ENCODE peak calls at places on chromosomes 7 and 10, in six cellular contexts. One of them, this sample, is unnamed.

GRCh38 chr10:2144584-2144983 is 407.3 kb upstream of the ADARB2 start:
- DNase-seq in gastrocnemius medialis: no peak
- DNase-seq in HCT116: no peak
- DNase-seq in heart left ventricle: no peak
- DNase-seq in IMR-90: no peak
- DNase-seq in prostate gland: no peak
- DNase-seq in this sample: no peak

GRCh38 chr7:151537818-151538561 is 18.3 kb upstream of the RHEB start:
- DNase-seq in gastrocnemius medialis: no peak
- DNase-seq in HCT116: no peak
- DNase-seq in heart left ventricle: no peak
- DNase-seq in IMR-90: peak; percentile 18
- DNase-seq in prostate gland: peak; percentile 75
- DNase-seq in this sample: no peak

GRCh38 chr10:63633677-63634487 is 112.7 kb downstream of the REEP3 start:
- DNase-seq in gastrocnemius medialis: no peak
- DNase-seq in HCT116: peak; percentile 57
- DNase-seq in heart left ventricle: no peak
- DNase-seq in IMR-90: peak; percentile 52
- DNase-seq in prostate gland: peak; percentile 25
- DNase-seq in this sample: no peak

GRCh38 chr10:101956105-101956504 is 99.9 kb downstream of the ARMH3 start:
- DNase-seq in gastrocnemius medialis: no peak
- DNase-seq in HCT116: no peak
- DNase-seq in heart left ventricle: no peak
- DNase-seq in IMR-90: no peak
- DNase-seq in prostate gland: no peak
- DNase-seq in this sample: no peak

GRCh38 chr7:1842321-1843221 is 172.5 kb downstream of the ELFN1 start:
- DNase-seq in gastrocnemius medialis: no peak
- DNase-seq in HCT116: no peak
- DNase-seq in heart left ventricle: peak; percentile 66
- DNase-seq in IMR-90: peak; percentile 7
- DNase-seq in prostate gland: no peak
- DNase-seq in this sample: peak; percentile 81

GRCh38 chr7:47473499-47474210 is 108.3 kb downstream of the TNS3 start:
- DNase-seq in gastrocnemius medialis: no peak
- DNase-seq in HCT116: no peak
- DNase-seq in heart left ventricle: no peak
- DNase-seq in IMR-90: peak; percentile 58
- DNase-seq in prostate gland: no peak
- DNase-seq in this sample: no peak

GRCh38 chr7:41987-42386 is 150.4 kb upstream of the FAM20C start:
- DNase-seq in gastrocnemius medialis: no peak
- DNase-seq in HCT116: no peak
- DNase-seq in heart left ventricle: no peak
- DNase-seq in IMR-90: no peak
- DNase-seq in prostate gland: peak; percentile 1
- DNase-seq in this sample: no peak

GRCh38 chr10:98265403-98266378 is 2.3 kb downstream of the LOXL4 start:
- DNase-seq in gastrocnemius medialis: no peak
- DNase-seq in HCT116: no peak
- DNase-seq in heart left ventricle: no peak
- DNase-seq in IMR-90: no peak
- DNase-seq in prostate gland: no peak
- DNase-seq in this sample: no peak

GRCh38 chr10:97163141-97163540 is 22.6 kb downstream of the SLIT1 start:
- DNase-seq in gastrocnemius medialis: no peak
- DNase-seq in HCT116: no peak
- DNase-seq in heart left ventricle: peak; percentile 44
- DNase-seq in IMR-90: no peak
- DNase-seq in prostate gland: no peak
- DNase-seq in this sample: no peak

GRCh38 chr10:132503581-132504421 is 33.8 kb upstream of the INPP5A start:
- DNase-seq in gastrocnemius medialis: no peak
- DNase-seq in HCT116: no peak
- DNase-seq in heart left ventricle: no peak
- DNase-seq in IMR-90: no peak
- DNase-seq in prostate gland: no peak
- DNase-seq in this sample: no peak

GRCh38 chr7:641966-642365 is 84.5 kb upstream of the DNAAF5 start:
- DNase-seq in gastrocnemius medialis: no peak
- DNase-seq in HCT116: no peak
- DNase-seq in heart left ventricle: peak; percentile 9
- DNase-seq in IMR-90: no peak
- DNase-seq in prostate gland: no peak
- DNase-seq in this sample: no peak

GRCh38 chr10:73117976-73118743 is 7.9 kb downstream of the NUDT13 start:
- DNase-seq in gastrocnemius medialis: peak; percentile 24
- DNase-seq in HCT116: peak; percentile 59
- DNase-seq in heart left ventricle: no peak
- DNase-seq in IMR-90: peak; percentile 67
- DNase-seq in prostate gland: no peak
- DNase-seq in this sample: no peak

GRCh38 chr10:63634488-63635090 is 113.4 kb downstream of the REEP3 start:
- DNase-seq in gastrocnemius medialis: no peak
- DNase-seq in HCT116: no peak
- DNase-seq in heart left ventricle: no peak
- DNase-seq in IMR-90: no peak
- DNase-seq in prostate gland: no peak
- DNase-seq in this sample: no peak

GRCh38 chr7:74206589-74207120 is 3.2 kb upstream of the LAT2 start:
- DNase-seq in gastrocnemius medialis: peak; percentile 61
- DNase-seq in HCT116: peak; percentile 42
- DNase-seq in heart left ventricle: peak; percentile 94
- DNase-seq in IMR-90: peak; percentile 57
- DNase-seq in prostate gland: peak; percentile 79
- DNase-seq in this sample: peak; percentile 88

GRCh38 chr10:60570272-60570865 is 180.7 kb upstream of the ANK3 start:
- DNase-seq in gastrocnemius medialis: no peak
- DNase-seq in HCT116: no peak
- DNase-seq in heart left ventricle: no peak
- DNase-seq in IMR-90: no peak
- DNase-seq in prostate gland: no peak
- DNase-seq in this sample: no peak

DNA sequence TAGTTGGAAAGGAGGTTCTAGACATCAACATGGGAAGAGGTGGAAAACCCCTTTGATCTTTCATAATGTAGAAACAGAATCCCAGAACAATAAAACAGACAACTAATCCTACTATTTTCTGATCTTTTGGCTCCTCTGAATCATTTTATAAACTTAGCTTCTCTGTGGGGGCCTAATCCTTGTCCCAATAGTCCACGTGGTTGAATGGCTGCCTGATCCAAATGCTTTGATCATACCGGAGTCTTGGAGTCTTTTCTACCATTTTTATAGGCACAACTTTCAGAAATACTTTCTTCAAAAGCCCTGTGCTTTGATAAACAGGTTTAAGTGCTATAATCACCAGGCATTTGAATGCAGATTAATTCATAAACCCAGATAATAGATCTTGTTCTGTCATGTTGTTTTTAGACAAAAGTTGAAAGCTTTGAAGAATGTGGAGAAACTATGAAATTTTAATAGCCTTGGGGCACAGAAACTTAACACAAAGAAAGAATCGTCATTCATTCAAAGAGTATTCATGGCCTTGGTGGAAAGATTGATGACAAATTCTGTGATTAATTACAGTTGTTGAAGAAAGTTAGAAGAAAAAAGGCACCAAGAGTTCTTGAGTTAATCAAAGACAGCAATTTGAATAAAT is 163.7 kb downstream of the AHR start:
- DNase-seq in gastrocnemius medialis: no peak
- DNase-seq in HCT116: peak; percentile 7
- DNase-seq in heart left ventricle: no peak
- DNase-seq in IMR-90: no peak
- DNase-seq in prostate gland: no peak
- DNase-seq in this sample: no peak
- H3K9me3 ChIP-seq in gastrocnemius medialis: no peaks in the 10 kb centered on the region
- H3K9me3 ChIP-seq in HCT116: no peaks in the 10 kb centered on the region
- H3K9me3 ChIP-seq in heart left ventricle: no peaks in the 10 kb centered on the region
- H3K9me3 ChIP-seq in IMR-90: no peaks in the 10 kb centered on the region
- H3K9me3 ChIP-seq in prostate gland: no peaks in the 10 kb centered on the region
- H3K9me3 ChIP-seq in this sample: no peaks in the 10 kb centered on the region

GRCh38 chr7:83161186-83161585 is 1.5 kb downstream of the PCLO start:
- DNase-seq in gastrocnemius medialis: no peak
- DNase-seq in HCT116: no peak
- DNase-seq in heart left ventricle: no peak
- DNase-seq in IMR-90: no peak
- DNase-seq in prostate gland: no peak
- DNase-seq in this sample: no peak

GRCh38 chr7:83159731-83160130 is 3.0 kb downstream of the PCLO start:
- DNase-seq in gastrocnemius medialis: no peak
- DNase-seq in HCT116: no peak
- DNase-seq in heart left ventricle: no peak
- DNase-seq in IMR-90: no peak
- DNase-seq in prostate gland: no peak
- DNase-seq in this sample: no peak

GRCh38 chr7:83161851-83162401 is 758 bp downstream of the PCLO start:
- DNase-seq in gastrocnemius medialis: no peak
- DNase-seq in HCT116: no peak
- DNase-seq in heart left ventricle: no peak
- DNase-seq in IMR-90: no peak
- DNase-seq in prostate gland: no peak
- DNase-seq in this sample: no peak

GRCh38 chr7:83166781-83167180 is 4.1 kb upstream of the PCLO start:
- DNase-seq in gastrocnemius medialis: no peak
- DNase-seq in HCT116: no peak
- DNase-seq in heart left ventricle: no peak
- DNase-seq in IMR-90: no peak
- DNase-seq in prostate gland: no peak
- DNase-seq in this sample: no peak

GRCh38 chr7:83162402-83163256 is at the start of gene PCLO:
- DNase-seq in gastrocnemius medialis: no peak
- DNase-seq in HCT116: peak; percentile 92
- DNase-seq in heart left ventricle: peak; percentile 73
- DNase-seq in IMR-90: peak; percentile 3
- DNase-seq in prostate gland: peak; percentile 87
- DNase-seq in this sample: peak; percentile 72
- TF ChIP-seq POLR2A in gastrocnemius medialis: no peak
- TF ChIP-seq POLR2A in HCT116: peak; percentile 55
- TF ChIP-seq POLR2A in heart left ventricle: no peak
- TF ChIP-seq POLR2A in IMR-90: no peak
- TF ChIP-seq POLR2A in prostate gland: peak; percentile 75
- TF ChIP-seq POLR2A in this sample: no peak

GRCh38 chr10:24597426-24597825 is 126.3 kb downstream of the ARHGAP21 start:
- DNase-seq in gastrocnemius medialis: no peak
- DNase-seq in HCT116: no peak
- DNase-seq in heart left ventricle: no peak
- DNase-seq in IMR-90: no peak
- DNase-seq in prostate gland: no peak
- DNase-seq in this sample: no peak

GRCh38 chr10:24590697-24591457 is 132.8 kb downstream of the ARHGAP21 start:
- DNase-seq in gastrocnemius medialis: no peak
- DNase-seq in HCT116: no peak
- DNase-seq in heart left ventricle: no peak
- DNase-seq in IMR-90: no peak
- DNase-seq in prostate gland: no peak
- DNase-seq in this sample: no peak

GRCh38 chr10:24597961-24598360 is 125.7 kb downstream of the ARHGAP21 start:
- DNase-seq in gastrocnemius medialis: no peak
- DNase-seq in HCT116: no peak
- DNase-seq in heart left ventricle: no peak
- DNase-seq in IMR-90: no peak
- DNase-seq in prostate gland: no peak
- DNase-seq in this sample: no peak

DNA sequence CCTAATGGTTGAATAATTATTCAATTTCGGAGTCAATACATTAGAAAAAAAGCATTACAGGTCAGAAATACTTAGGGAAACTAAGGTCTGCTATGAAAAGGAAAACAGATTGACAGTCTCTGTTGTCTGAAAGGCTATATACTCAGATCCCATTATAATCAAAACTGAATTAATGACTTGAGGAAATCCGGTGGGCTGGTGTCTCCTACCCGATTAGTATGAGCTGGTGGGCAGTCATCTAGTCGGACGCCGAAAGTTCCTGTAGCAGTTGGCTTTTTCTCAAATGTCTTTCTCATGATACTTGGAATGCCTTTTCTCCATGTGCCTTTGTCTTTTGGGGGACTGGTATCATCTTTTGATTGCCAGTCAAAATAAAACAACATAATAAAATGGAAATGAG is 127.2 kb downstream of the ARHGAP21 start:
- DNase-seq in gastrocnemius medialis: no peak
- DNase-seq in HCT116: no peak
- DNase-seq in heart left ventricle: no peak
- DNase-seq in IMR-90: no peak
- DNase-seq in prostate gland: no peak
- DNase-seq in this sample: no peak
- H3K36me3 ChIP-seq in gastrocnemius medialis: no peaks in the 10 kb centered on the region
- H3K36me3 ChIP-seq in HCT116: peaks cover 22% of the 10 kb centered on the region
- H3K36me3 ChIP-seq in heart left ventricle: peaks cover 53% of the 10 kb centered on the region
- H3K36me3 ChIP-seq in IMR-90: peaks cover 43% of the 10 kb centered on the region
- H3K36me3 ChIP-seq in prostate gland: no peaks in the 10 kb centered on the region
- H3K36me3 ChIP-seq in this sample: no peaks in the 10 kb centered on the region

GRCh38 chr7:138553805-138554204 is 93.7 kb downstream of the TRIM24 start:
- DNase-seq in gastrocnemius medialis: no peak
- DNase-seq in HCT116: no peak
- DNase-seq in heart left ventricle: no peak
- DNase-seq in IMR-90: no peak
- DNase-seq in prostate gland: no peak
- DNase-seq in this sample: no peak

GRCh38 chr7:138554674-138555073 is 94.6 kb downstream of the TRIM24 start:
- DNase-seq in gastrocnemius medialis: no peak
- DNase-seq in HCT116: no peak
- DNase-seq in heart left ventricle: no peak
- DNase-seq in IMR-90: no peak
- DNase-seq in prostate gland: no peak
- DNase-seq in this sample: no peak

GRCh38 chr7:138559448-138559847 is 99.4 kb downstream of the TRIM24 start:
- DNase-seq in gastrocnemius medialis: no peak
- DNase-seq in HCT116: no peak
- DNase-seq in heart left ventricle: no peak
- DNase-seq in IMR-90: no peak
- DNase-seq in prostate gland: no peak
- DNase-seq in this sample: no peak

GRCh38 chr7:138555684-138556083 is 95.6 kb downstream of the TRIM24 start:
- DNase-seq in gastrocnemius medialis: no peak
- DNase-seq in HCT116: no peak
- DNase-seq in heart left ventricle: no peak
- DNase-seq in IMR-90: no peak
- DNase-seq in prostate gland: no peak
- DNase-seq in this sample: no peak

DNA sequence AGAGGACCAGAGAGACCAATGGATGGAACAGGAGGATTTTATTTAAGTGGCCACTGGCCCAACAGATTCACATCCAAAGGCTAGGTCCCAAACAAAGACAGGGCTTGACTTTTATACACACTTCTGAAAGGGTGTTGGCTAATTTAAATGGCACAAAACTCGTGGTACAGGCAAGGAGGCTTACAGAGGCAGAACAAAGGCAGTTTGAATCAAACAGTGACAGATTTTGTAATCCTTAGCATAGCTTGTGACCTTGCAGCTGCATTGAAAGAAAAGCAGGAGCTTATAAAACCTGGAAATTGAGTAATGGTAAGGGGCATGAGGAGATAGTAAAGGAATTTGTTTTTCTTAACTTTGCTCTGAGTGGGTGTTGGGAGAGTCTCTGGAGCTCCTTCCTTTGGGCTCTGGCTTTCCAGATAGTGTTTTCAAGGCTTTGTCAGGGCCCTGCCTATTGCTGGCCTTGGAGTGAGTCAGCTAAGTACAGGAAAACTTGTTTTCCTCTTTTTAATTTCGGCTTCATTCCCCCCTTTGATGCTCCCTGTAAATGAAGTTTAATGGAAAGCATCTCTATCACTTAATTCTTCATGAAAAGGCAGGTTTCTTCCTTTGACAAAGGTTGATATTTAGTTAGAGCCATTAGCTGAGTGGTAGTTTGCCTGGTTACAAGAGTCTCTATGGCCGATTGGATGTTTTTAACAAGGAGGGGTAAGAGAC is 96.9 kb downstream of the TRIM24 start:
- DNase-seq in gastrocnemius medialis: no peak
- DNase-seq in HCT116: no peak
- DNase-seq in heart left ventricle: no peak
- DNase-seq in IMR-90: no peak
- DNase-seq in prostate gland: no peak
- DNase-seq in this sample: no peak
- H3K9me3 ChIP-seq in gastrocnemius medialis: no peaks in the 10 kb centered on the region
- H3K9me3 ChIP-seq in HCT116: peaks cover 14% of the 10 kb centered on the region
- H3K9me3 ChIP-seq in heart left ventricle: peaks cover 5% of the 10 kb centered on the region
- H3K9me3 ChIP-seq in IMR-90: peaks cover 26% of the 10 kb centered on the region
- H3K9me3 ChIP-seq in prostate gland: no peaks in the 10 kb centered on the region
- H3K9me3 ChIP-seq in this sample: no peaks in the 10 kb centered on the region

This sample was measured in right lobe of liver.